ENCODE peak calls at places on chromosomes 6 and 20, in five cellular contexts. C, W, F, X and E are unnamed samples.

GRCh38 chr6:112296122-112296521 is 41.8 kb upstream of the LAMA4 start:
- DNase-seq in C (no peak), W (no peak), F (no peak), X (no peak), E (peak)

GRCh38 chr6:34546551-34547321 is 9.4 kb downstream of the SPDEF start:
- DNase-seq in C (no peak), W (no peak), F (no peak), X (peak), E (no peak)

GRCh38 chr6:158850807-158851115 is 31.6 kb upstream of the EZR start:
- DNase-seq in C (no peak), W (no peak), F (no peak), X (no peak), E (peak)

GRCh38 chr6:36478051-36478526 is 35.3 kb downstream of the KCTD20 start:
- DNase-seq in C (no peak), W (no peak), F (no peak), X (no peak), E (no peak)

GRCh38 chr6:54204921-54205511 is 93.8 kb downstream of the MLIP start:
- DNase-seq in C (no peak), W (no peak), F (peak), X (no peak), E (no peak)

GRCh38 chr20:63254536-63255384 is 497 bp upstream of the NKAIN4 start:
- DNase-seq in C (peak), W (no peak), F (no peak), X (no peak), E (no peak)

GRCh38 chr6:139030539-139030938 is 2.0 kb downstream of the ABRACL start:
- DNase-seq in C (no peak), W (no peak), F (no peak), X (no peak), E (no peak)

GRCh38 chr20:49642808-49643207 is 70.9 kb downstream of the B4GALT5 start:
- DNase-seq in C (no peak), W (no peak), F (no peak), X (no peak), E (no peak)

GRCh38 chr6:163716690-163717089 is 302.2 kb downstream of the QKI start:
- DNase-seq in C (no peak), W (no peak), F (no peak), X (no peak), E (no peak)

GRCh38 chr6:40409716-40410397 is 177.3 kb downstream of the LRFN2 start:
- DNase-seq in C (no peak), W (no peak), F (no peak), X (no peak), E (peak)

GRCh38 chr20:7232796-7233195 is 465.3 kb downstream of the BMP2 start:
- DNase-seq in C (no peak), W (no peak), F (no peak), X (no peak), E (no peak)

GRCh38 chr6:3381233-3382065 is 75.4 kb downstream of the SLC22A23 start:
- DNase-seq in C (no peak), W (no peak), F (peak), X (no peak), E (no peak)

GRCh38 chr6:96410467-96410866 is 111.1 kb upstream of the UFL1 start:
- DNase-seq in C (no peak), W (no peak), F (no peak), X (no peak), E (no peak)

GRCh38 chr6:54617730-54618129 is 228.8 kb upstream of the FAM83B start:
- DNase-seq in C (no peak), W (no peak), F (no peak), X (no peak), E (peak)

GRCh38 chr6:12170351-12171079 is 119.6 kb upstream of the EDN1 start:
- DNase-seq in C (no peak), W (no peak), F (no peak), X (no peak), E (no peak)

GRCh38 chr6:18213439-18213838 is 50.9 kb downstream of the DEK start:
- DNase-seq in C (no peak), W (no peak), F (no peak), X (no peak), E (no peak)

GRCh38 chr20:35952480-35953410 is 1.6 kb downstream of the SCAND1 start:
- DNase-seq in C (no peak), W (no peak), F (no peak), X (no peak), E (peak)

GRCh38 chr6:91669154-91669903 is 1082.5 kb upstream of the MAP3K7 start:
- DNase-seq in C (no peak), W (no peak), F (no peak), X (no peak), E (no peak)

GRCh38 chr6:157891544-157892362 is 68.7 kb downstream of the SNX9 start:
- DNase-seq in C (no peak), W (no peak), F (no peak), X (no peak), E (peak)

GRCh38 chr20:50723672-50724071 is 7.7 kb upstream of the PARD6B start:
- DNase-seq in C (no peak), W (no peak), F (no peak), X (no peak), E (no peak)

GRCh38 chr20:46222521-46223007 is 85.7 kb downstream of the CDH22 start:
- DNase-seq in C (no peak), W (no peak), F (peak), X (no peak), E (peak)

GRCh38 chr20:38127011-38127621 is 38.0 kb downstream of the TGM2 start:
- DNase-seq in C (no peak), W (no peak), F (no peak), X (peak), E (peak)